ENCODE peak calls at places on chromosome 1, in seven cellular contexts. R, C, J, M, Y, V and L are unnamed samples.

GRCh38 chr1:88956003-88956402 is 36.4 kb downstream of the KYAT3 start:
- DNase-seq in Y (no peak), R (no peak), V (no peak), M (no peak), J (no peak), C (no peak), L (no peak)

GRCh38 chr1:227941509-227942020 is 6.2 kb downstream of the WNT9A start:
- DNase-seq in Y (no peak), J (peak; percentile 47), R (no peak), C (no peak), M (no peak), V (no peak), L (peak; percentile 42)

GRCh38 chr1:164609084-164609483 is 50.1 kb downstream of the PBX1 start:
- DNase-seq in C (no peak), M (no peak), R (no peak), V (no peak), J (no peak), Y (no peak), L (no peak)

GRCh38 chr1:89310505-89310904 is 37.8 kb upstream of the GBP5 start:
- DNase-seq in V (peak; percentile 3), C (no peak), J (no peak), R (no peak), M (no peak), Y (no peak), L (no peak)

GRCh38 chr1:53639251-53639721 is 99.7 kb downstream of the GLIS1 start:
- DNase-seq in Y (no peak), R (peak; percentile 19), C (no peak), J (peak; percentile 29), V (peak; percentile 42), M (no peak), L (no peak)

GRCh38 chr1:247172956-247173355 is 1.1 kb upstream of the ZNF124 start:
- DNase-seq in C (no peak), J (no peak), R (no peak), M (no peak), Y (no peak), V (no peak), L (no peak)

GRCh38 chr1:157403608-157404007 is 148.7 kb downstream of the FCRL5 start:
- DNase-seq in V (no peak), C (no peak), Y (no peak), J (no peak), R (no peak), M (no peak), L (no peak)

GRCh38 chr1:29631836-29632420 is 395.6 kb downstream of the PTPRU start:
- DNase-seq in J (no peak), M (no peak), R (no peak), V (no peak), C (no peak), Y (no peak), L (no peak)

GRCh38 chr1:43582162-43582566 is 51.5 kb downstream of the PTPRF start:
- DNase-seq in R (peak; percentile 99), V (peak; percentile 81), J (peak; percentile 38), Y (peak; percentile 19), C (peak; percentile 95), M (peak; percentile 9), L (peak; percentile 62)